ENCODE peak calls at places on chromosomes 4 and X, in nine cellular contexts. U is stimulated activated CD4-positive, alpha-beta T cell treated with anti-CD3 and anti-CD28 coated beads, Interleukin-4, amount 100 ng/mL, for 4 hours; O is EL; A is colonic mucosa; X is fibroblast of mammary gland; J is left kidney; B is foreskin fibroblast; C is iPS DF 6.9; Q is Right ventricle myocardium inferior. Y is an unnamed sample.

GRCh38 chr4:28918871-28919270 is 1801.3 kb upstream of the PCDH7 start:
- DNase-seq in U (no peak), O (no peak), A (no peak), X (no peak), J (no peak), B (no peak), C (no peak), Q (no peak), Y (no peak)

GRCh38 chrX:3218442-3218841 is 128.0 kb downstream of the MXRA5 start:
- DNase-seq in U (no peak), O (no peak), A (no peak), X (no peak), J (no peak), B (no peak), C (no peak), Q (no peak), Y (no peak)

GRCh38 chr4:73589887-73590801 is 30.1 kb downstream of the RASSF6 start:
- DNase-seq in U (no peak), O (no peak), A (no peak), X (no peak), J (peak), B (peak), C (no peak), Q (no peak), Y (no peak)

GRCh38 chrX:49995795-49996455 is 73.5 kb downstream of the CLCN5 start:
- DNase-seq in U (no peak), O (no peak), A (no peak), X (no peak), J (no peak), B (peak), C (no peak), Q (no peak), Y (peak)

GRCh38 chr4:47486306-47486705 is 1.2 kb downstream of the ATP10D start:
- DNase-seq in U (no peak), O (peak), A (no peak), X (peak), J (no peak), B (peak), C (no peak), Q (no peak), Y (no peak)

GRCh38 chr4:185165605-185166063 is 22.6 kb downstream of the SLC25A4 start:
- DNase-seq in U (no peak), O (peak), A (no peak), X (peak), J (peak), B (peak), C (no peak), Q (no peak), Y (peak)

GRCh38 chr4:95910749-95911148 is 70.9 kb downstream of the PDHA2 start:
- DNase-seq in U (no peak), O (no peak), A (no peak), X (no peak), J (peak), B (no peak), C (no peak), Q (no peak), Y (no peak)

GRCh38 chr4:80336582-80336981 is 1.1 kb downstream of the CFAP299 start:
- DNase-seq in U (no peak), O (peak), A (peak), X (peak), J (peak), B (peak), C (no peak), Q (peak), Y (peak)

GRCh38 chrX:118523920-118524319 is 28.3 kb downstream of the DOCK11 start:
- DNase-seq in U (no peak), O (no peak), A (no peak), X (no peak), J (no peak), B (no peak), C (no peak), Q (no peak), Y (no peak)

GRCh38 chr4:2354760-2355159 is 63.7 kb downstream of the ZFYVE28 start:
- DNase-seq in U (no peak), O (no peak), A (no peak), X (no peak), J (peak), B (no peak), C (no peak), Q (peak), Y (no peak)

GRCh38 chr4:137065306-137065705 is 467.0 kb downstream of the PCDH18 start:
- DNase-seq in U (no peak), O (peak), A (no peak), X (peak), J (no peak), B (peak), C (no peak), Q (no peak), Y (peak)